ENCODE peak calls at places on chromosome 6, in ten cellular contexts. J is neural progenitor cell, F is AG09319, Y is AG10803, C is Caco-2, V is cardiac fibroblast, Z is retinal pigment epithelial cell, O is endothelial cell, I is cardiac muscle cell, D is AG04450. P is an unnamed sample.

GRCh38 chr6:70834520-70834919 is 122.3 kb downstream of the B3GAT2 start:
- DNase-seq in J (no peak), F (no peak), Y (peak), C (no peak), V (peak), Z (no peak), O (no peak), I (no peak), D (peak), P (no peak)

GRCh38 chr6:7975764-7976146 is 65.2 kb upstream of the TXNDC5 start:
- DNase-seq in J (no peak), F (no peak), Y (peak), C (peak), V (peak), Z (no peak), O (no peak), I (no peak), D (no peak), P (peak)

GRCh38 chr6:169074551-169074950 is 179.1 kb downstream of the THBS2 start:
- DNase-seq in J (no peak), F (no peak), Y (no peak), C (no peak), V (peak), Z (no peak), O (no peak), I (no peak), D (no peak), P (no peak)

GRCh38 chr6:163842467-163842866 is 427.9 kb downstream of the QKI start:
- DNase-seq in J (no peak), F (no peak), Y (no peak), C (no peak), V (no peak), Z (no peak), O (no peak), I (no peak), D (no peak), P (no peak)

GRCh38 chr6:34083227-34083889 is 62.5 kb downstream of the GRM4 start:
- DNase-seq in J (no peak), F (no peak), Y (no peak), C (no peak), V (no peak), Z (no peak), O (no peak), I (no peak), D (no peak), P (no peak)

GRCh38 chr6:79520534-79520933 is 16.7 kb downstream of the LCA5 start:
- DNase-seq in J (no peak), F (no peak), Y (no peak), C (no peak), V (no peak), Z (no peak), O (no peak), I (no peak), D (no peak), P (no peak)

GRCh38 chr6:21918081-21918480 is 324.5 kb downstream of the SOX4 start:
- DNase-seq in J (no peak), F (no peak), Y (no peak), C (peak), V (no peak), Z (no peak), O (no peak), I (no peak), D (no peak), P (no peak)

GRCh38 chr6:80425089-80425823 is 318.8 kb downstream of the BCKDHB start:
- DNase-seq in J (no peak), F (peak), Y (peak), C (no peak), V (peak), Z (peak), O (no peak), I (no peak), D (peak), P (no peak)

GRCh38 chr6:19368511-19368910 is 468.7 kb upstream of the ID4 start:
- DNase-seq in J (peak), F (peak), Y (peak), C (no peak), V (peak), Z (no peak), O (no peak), I (no peak), D (no peak), P (no peak)

GRCh38 chr6:102766946-102767345 is 1373.4 kb downstream of the GRIK2 start:
- DNase-seq in J (no peak), F (no peak), Y (no peak), C (no peak), V (no peak), Z (peak), O (no peak), I (no peak), D (no peak), P (no peak)

GRCh38 chr6:133741375-133741861 is 147.5 kb upstream of the TCF21 start:
- DNase-seq in J (peak), F (peak), Y (peak), C (no peak), V (peak), Z (no peak), O (no peak), I (no peak), D (no peak), P (no peak)

GRCh38 chr6:43778131-43778857 is 8.3 kb downstream of the VEGFA start:
- DNase-seq in J (no peak), F (no peak), Y (no peak), C (no peak), V (no peak), Z (no peak), O (no peak), I (no peak), D (no peak), P (no peak)

GRCh38 chr6:7671076-7671475 is 54.8 kb upstream of the BMP6 start:
- DNase-seq in J (no peak), F (no peak), Y (peak), C (no peak), V (peak), Z (no peak), O (no peak), I (no peak), D (no peak), P (no peak)

GRCh38 chr6:41546866-41547798 is 951 bp downstream of the FOXP4 start:
- DNase-seq in J (peak), F (no peak), Y (peak), C (peak), V (peak), Z (no peak), O (peak), I (peak), D (no peak), P (peak)

GRCh38 chr6:32371204-32371603 is 499 bp downstream of the TSBP1 start:
- DNase-seq in J (no peak), F (no peak), Y (peak), C (no peak), V (peak), Z (no peak), O (no peak), I (no peak), D (no peak), P (no peak)

GRCh38 chr6:143400258-143401059 is 50.0 kb downstream of the ADAT2 start:
- DNase-seq in J (no peak), F (no peak), Y (peak), C (no peak), V (peak), Z (no peak), O (no peak), I (no peak), D (no peak), P (no peak)

GRCh38 chr6:34182751-34183531 is 37.1 kb upstream of the GRM4 start:
- DNase-seq in J (no peak), F (no peak), Y (peak), C (no peak), V (no peak), Z (no peak), O (no peak), I (no peak), D (no peak), P (no peak)

GRCh38 chr6:89025633-89026032 is 54.9 kb upstream of the PNRC1 start:
- DNase-seq in J (no peak), F (no peak), Y (no peak), C (no peak), V (no peak), Z (no peak), O (no peak), I (no peak), D (no peak), P (no peak)

GRCh38 chr6:117547688-117548621 is 54.4 kb downstream of the GOPC start:
- DNase-seq in J (no peak), F (no peak), Y (peak), C (no peak), V (peak), Z (peak), O (no peak), I (no peak), D (no peak), P (no peak)

GRCh38 chr6:2876210-2877056 is 26.7 kb downstream of the SERPINB9 start:
- DNase-seq in J (peak), F (peak), Y (peak), C (peak), V (peak), Z (peak), O (peak), I (peak), D (peak), P (peak)

GRCh38 chr6:97919631-97920030 is 636.6 kb upstream of the MMS22L start:
- DNase-seq in J (no peak), F (no peak), Y (no peak), C (no peak), V (peak), Z (peak), O (no peak), I (peak), D (no peak), P (no peak)

GRCh38 chr6:105400501-105400900 is 2.4 kb downstream of the PREP start:
- DNase-seq in J (peak), F (no peak), Y (no peak), C (no peak), V (no peak), Z (no peak), O (no peak), I (no peak), D (no peak), P (no peak)

GRCh38 chr6:7239590-7239948 is 73.4 kb downstream of the SSR1 start:
- DNase-seq in J (no peak), F (no peak), Y (no peak), C (no peak), V (no peak), Z (no peak), O (no peak), I (no peak), D (no peak), P (no peak)

GRCh38 chr6:25061289-25061945 is 125.7 kb upstream of the RIPOR2 start:
- DNase-seq in J (peak), F (peak), Y (peak), C (no peak), V (no peak), Z (no peak), O (no peak), I (no peak), D (no peak), P (no peak)

GRCh38 chr6:26743941-26744699 is 84.6 kb upstream of the ZNF322 start:
- DNase-seq in J (peak), F (no peak), Y (no peak), C (no peak), V (no peak), Z (no peak), O (no peak), I (no peak), D (no peak), P (no peak)

DNA sequence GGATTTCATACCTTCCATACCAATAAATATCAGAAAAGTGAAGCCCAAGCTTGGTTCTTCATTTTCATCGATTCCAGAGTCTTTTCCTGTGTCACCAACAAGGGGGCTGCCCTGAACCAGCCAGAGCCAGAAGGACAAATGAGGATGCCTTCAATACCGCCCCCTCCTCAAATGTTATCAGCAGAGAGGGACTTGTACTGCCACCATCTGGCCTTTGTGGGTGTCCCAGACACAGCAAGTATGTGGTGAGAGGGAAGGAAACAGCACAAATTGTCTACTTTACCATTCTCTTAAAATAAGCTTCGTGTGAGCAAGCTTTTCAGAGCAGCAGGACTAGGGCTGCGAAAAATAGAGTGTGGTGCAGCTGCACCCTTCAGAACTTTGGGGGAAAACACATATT is 165.3 kb downstream of the SOBP start:
- DNase-seq in J (peak), F (no peak), Y (no peak), C (peak), V (no peak), Z (no peak), O (peak), I (peak), D (no peak), P (no peak)
- TF ChIP-seq CTCF in J (peak), F (peak), Y (no peak), C (peak), V (peak), Z (peak), O (peak), I (no peak), D (peak), P (peak)

DNA sequence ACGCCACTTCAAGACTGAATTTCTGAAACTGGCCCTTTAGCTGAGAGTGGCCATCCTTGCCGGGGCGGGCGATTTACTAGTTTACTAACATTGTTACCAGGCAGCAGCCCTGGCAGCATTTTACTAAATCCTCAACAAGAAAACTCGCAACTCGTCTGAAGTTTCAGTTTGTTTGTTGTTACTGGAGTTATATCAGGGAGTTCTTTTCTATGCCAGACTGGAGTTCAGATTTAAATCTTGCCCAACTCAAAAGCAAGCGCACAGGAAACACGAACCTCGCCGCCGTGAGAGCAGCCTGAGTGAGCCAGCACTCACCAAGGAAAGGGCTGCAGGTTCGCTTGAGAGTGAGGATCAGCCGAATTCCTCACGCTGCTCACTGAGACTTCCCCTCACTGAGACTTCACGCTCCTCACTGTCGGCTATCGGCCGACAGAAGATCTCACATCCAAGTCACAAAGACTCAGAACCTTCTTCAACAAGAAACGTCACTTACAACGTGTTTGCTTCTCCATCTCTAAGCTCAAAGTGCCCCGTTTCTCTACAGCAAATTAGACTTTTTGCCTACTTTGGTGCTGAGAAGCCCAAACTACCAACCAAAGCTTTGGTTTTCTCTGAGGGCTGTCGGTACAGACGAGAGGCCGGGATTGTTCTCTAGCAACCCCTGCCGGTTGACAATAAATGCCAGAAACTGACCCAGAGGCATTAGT is 78.9 kb downstream of the OLIG3 start:
- DNase-seq in J (peak), F (peak), Y (peak), C (peak), V (peak), Z (peak), O (peak), I (peak), D (peak), P (peak)
- TF ChIP-seq CTCF in J (peak), F (peak), Y (peak), C (peak), V (peak), Z (peak), O (peak), I (peak), D (peak), P (peak)

GRCh38 chr6:122184260-122184934 is 215.1 kb upstream of the HSF2 start:
- DNase-seq in J (peak), F (peak), Y (peak), C (peak), V (peak), Z (no peak), O (no peak), I (peak), D (peak), P (no peak)
- TF ChIP-seq CTCF in J (peak), F (peak), Y (peak), C (peak), V (peak), Z (peak), O (no peak), I (peak), D (peak), P (no peak)

DNA sequence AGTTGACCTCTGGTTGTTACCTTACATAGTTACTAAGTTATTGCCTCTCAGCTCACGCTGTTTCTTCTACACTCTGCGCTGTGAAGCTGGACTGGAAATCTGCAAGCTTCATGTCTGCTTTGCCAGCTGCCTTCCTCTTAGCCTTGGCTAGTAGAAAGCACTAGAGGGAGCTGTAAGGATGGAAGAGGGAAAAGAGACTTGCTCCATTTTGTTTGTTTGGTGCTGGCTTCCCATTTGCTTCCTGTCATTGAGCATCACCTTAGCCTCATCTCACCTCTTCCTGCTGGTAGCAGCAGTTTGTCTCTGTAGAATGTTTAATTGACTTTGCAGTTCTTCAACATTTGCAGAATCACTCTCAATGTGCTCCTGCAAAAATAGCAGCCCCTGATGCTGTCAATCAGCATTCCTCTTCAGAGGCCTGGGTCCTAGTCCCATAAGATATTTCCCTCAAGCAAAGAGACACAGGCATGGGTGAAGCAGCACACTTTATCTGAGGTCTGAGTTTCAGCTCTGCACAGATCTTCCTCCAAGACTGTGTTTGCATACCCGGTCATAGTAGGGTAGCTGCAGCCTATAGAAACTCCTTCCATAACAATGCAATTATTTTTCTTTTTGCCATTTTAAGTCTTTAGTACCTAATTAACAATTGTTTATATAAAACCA is 302.2 kb upstream of the EPHA7 start:
- DNase-seq in J (peak), F (no peak), Y (no peak), C (peak), V (peak), Z (peak), O (peak), I (peak), D (no peak), P (no peak)
- TF ChIP-seq CTCF in J (peak), F (no peak), Y (no peak), C (peak), V (peak), Z (peak), O (peak), I (peak), D (no peak), P (no peak)

GRCh38 chr6:96542702-96543101 is 20.2 kb upstream of the FHL5 start:
- DNase-seq in J (peak), F (no peak), Y (no peak), C (peak), V (peak), Z (no peak), O (no peak), I (no peak), D (no peak), P (no peak)
- TF ChIP-seq CTCF in J (peak), F (peak), Y (peak), C (peak), V (peak), Z (peak), O (no peak), I (peak), D (peak), P (peak)

GRCh38 chr6:85017352-85017751 is 253.0 kb upstream of the TBX18 start:
- DNase-seq in J (no peak), F (no peak), Y (no peak), C (no peak), V (no peak), Z (no peak), O (no peak), I (no peak), D (no peak), P (no peak)

GRCh38 chr6:85015396-85015990 is 251.1 kb upstream of the TBX18 start:
- DNase-seq in J (peak), F (peak), Y (peak), C (peak), V (peak), Z (peak), O (peak), I (peak), D (peak), P (peak)
- TF ChIP-seq CTCF in J (peak), F (peak), Y (peak), C (peak), V (peak), Z (peak), O (peak), I (peak), D (peak), P (peak)

GRCh38 chr6:77466055-77467028 is 3.1 kb upstream of the HTR1B start:
- DNase-seq in J (peak), F (no peak), Y (peak), C (no peak), V (peak), Z (peak), O (peak), I (peak), D (peak), P (peak)
- TF ChIP-seq CTCF in J (peak), F (peak), Y (peak), C (no peak), V (peak), Z (peak), O (peak), I (peak), D (peak), P (peak)

DNA sequence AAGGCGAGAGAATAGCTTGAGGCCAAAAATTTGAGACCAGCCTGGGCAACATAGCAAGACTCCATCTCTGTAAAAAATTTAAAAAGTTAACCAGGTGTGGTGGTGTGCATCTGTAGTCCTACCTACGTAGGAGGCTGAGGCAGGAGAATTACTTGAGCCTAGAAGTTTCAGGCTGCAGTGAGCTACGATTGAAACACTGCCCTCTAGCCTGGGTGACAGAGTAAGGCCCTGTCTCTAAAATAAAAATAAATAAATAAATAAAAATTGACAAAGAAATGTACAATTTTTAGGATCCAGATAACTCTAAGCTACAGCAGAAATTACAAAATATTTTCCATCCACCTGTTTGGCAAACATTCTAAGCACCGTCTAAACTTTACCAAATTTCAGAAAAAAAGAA is 941.0 kb upstream of the ADGRB3 start:
- DNase-seq in J (no peak), F (no peak), Y (no peak), C (peak), V (no peak), Z (no peak), O (no peak), I (no peak), D (no peak), P (no peak)
- TF ChIP-seq CTCF in J (peak), F (no peak), Y (no peak), C (peak), V (peak), Z (no peak), O (no peak), I (no peak), D (no peak), P (no peak)

GRCh38 chr6:94251878-94252277 is 832.5 kb upstream of the EPHA7 start:
- DNase-seq in J (peak), F (no peak), Y (no peak), C (no peak), V (no peak), Z (no peak), O (no peak), I (no peak), D (no peak), P (no peak)

DNA sequence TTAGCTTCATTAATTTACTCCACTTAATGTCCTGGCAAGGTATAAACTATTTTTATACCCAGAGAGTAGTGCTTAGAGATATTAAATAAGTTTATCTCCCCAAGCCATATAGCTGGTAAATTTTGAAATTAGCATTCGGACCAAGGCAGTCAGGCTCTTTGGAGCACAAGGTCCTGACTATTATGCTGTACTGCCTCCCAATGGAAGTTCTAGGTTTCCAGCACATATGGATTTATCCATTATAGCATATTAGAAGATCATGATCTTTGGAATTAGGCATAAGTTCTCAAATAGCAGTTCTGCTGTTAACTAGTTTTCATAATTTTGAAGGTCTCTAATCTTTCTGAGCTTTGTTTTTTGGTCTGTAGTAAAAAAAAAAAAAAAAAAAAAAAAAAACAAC is 835.3 kb upstream of the EPHA7 start:
- DNase-seq in J (peak), F (no peak), Y (no peak), C (no peak), V (peak), Z (no peak), O (no peak), I (peak), D (no peak), P (no peak)
- TF ChIP-seq CTCF in J (peak), F (no peak), Y (no peak), C (peak), V (peak), Z (peak), O (no peak), I (no peak), D (no peak), P (no peak)

P was measured in Calu3.